ENCODE peak calls at places on chromosomes 6 and 20, in four cellular contexts. One of them, this sample, is unnamed.

GRCh38 chr6:145483191-145483996 is 251.9 kb downstream of the EPM2A start:
- DNase-seq in lower leg skin: no peak
- DNase-seq in RWPE1: peak
- DNase-seq in ACHN: no peak
- DNase-seq in this sample: no peak

GRCh38 chr6:113763883-113764282 is 93.3 kb upstream of the MARCKS start:
- DNase-seq in lower leg skin: no peak
- DNase-seq in RWPE1: peak
- DNase-seq in ACHN: no peak
- DNase-seq in this sample: peak

GRCh38 chr20:32252189-32252588 is 25.3 kb upstream of the KIF3B start:
- DNase-seq in lower leg skin: no peak
- DNase-seq in RWPE1: no peak
- DNase-seq in ACHN: no peak
- DNase-seq in this sample: no peak

GRCh38 chr20:36391955-36392354 is 85.8 kb downstream of the DLGAP4 start:
- DNase-seq in lower leg skin: no peak
- DNase-seq in RWPE1: no peak
- DNase-seq in ACHN: no peak
- DNase-seq in this sample: no peak

GRCh38 chr6:142474446-142475289 is 172.9 kb downstream of the ADGRG6 start:
- DNase-seq in lower leg skin: no peak
- DNase-seq in RWPE1: peak
- DNase-seq in ACHN: peak
- DNase-seq in this sample: peak

GRCh38 chr6:157647261-157647915 is 175.7 kb upstream of the SNX9 start:
- DNase-seq in lower leg skin: no peak
- DNase-seq in RWPE1: no peak
- DNase-seq in ACHN: no peak
- DNase-seq in this sample: no peak

GRCh38 chr6:12138377-12138776 is 126.3 kb downstream of the HIVEP1 start:
- DNase-seq in lower leg skin: no peak
- DNase-seq in RWPE1: no peak
- DNase-seq in ACHN: no peak
- DNase-seq in this sample: no peak

GRCh38 chr6:14489445-14489844 is 371.9 kb downstream of the CD83 start:
- DNase-seq in lower leg skin: no peak
- DNase-seq in RWPE1: no peak
- DNase-seq in ACHN: no peak
- DNase-seq in this sample: no peak

GRCh38 chr20:10978713-10979112 is 304.9 kb upstream of the JAG1 start:
- DNase-seq in lower leg skin: no peak
- DNase-seq in RWPE1: no peak
- DNase-seq in ACHN: no peak
- DNase-seq in this sample: no peak

GRCh38 chr6:104771258-104771832 is 88.4 kb downstream of the HACE1 start:
- DNase-seq in lower leg skin: no peak
- DNase-seq in RWPE1: peak
- DNase-seq in ACHN: peak
- DNase-seq in this sample: no peak

GRCh38 chr6:160139420-160139851 is 17.8 kb downstream of the SLC22A1 start:
- DNase-seq in lower leg skin: peak
- DNase-seq in RWPE1: peak
- DNase-seq in ACHN: peak
- DNase-seq in this sample: peak

GRCh38 chr20:4710106-4710475 is 11.6 kb upstream of the PRND start:
- DNase-seq in lower leg skin: no peak
- DNase-seq in RWPE1: no peak
- DNase-seq in ACHN: no peak
- DNase-seq in this sample: no peak

GRCh38 chr6:33205172-33206026 is 944 bp downstream of the HSD17B8 start:
- DNase-seq in lower leg skin: peak
- DNase-seq in RWPE1: peak
- DNase-seq in ACHN: peak
- DNase-seq in this sample: no peak

GRCh38 chr6:84764332-84765049 is at the start of gene TBX18:
- DNase-seq in lower leg skin: peak
- DNase-seq in RWPE1: peak
- DNase-seq in ACHN: peak
- DNase-seq in this sample: peak

GRCh38 chr6:167296902-167297301 is 5.8 kb downstream of the UNC93A start:
- DNase-seq in lower leg skin: peak
- DNase-seq in RWPE1: no peak
- DNase-seq in ACHN: no peak
- DNase-seq in this sample: no peak

GRCh38 chr6:84798257-84798656 is 33.9 kb upstream of the TBX18 start:
- DNase-seq in lower leg skin: no peak
- DNase-seq in RWPE1: no peak
- DNase-seq in ACHN: no peak
- DNase-seq in this sample: no peak

GRCh38 chr6:35038076-35038475 is 103.1 kb downstream of the TCP11 start:
- DNase-seq in lower leg skin: peak
- DNase-seq in RWPE1: no peak
- DNase-seq in ACHN: no peak
- DNase-seq in this sample: no peak

GRCh38 chr6:127811939-127812338 is 88.9 kb downstream of the THEMIS start:
- DNase-seq in lower leg skin: no peak
- DNase-seq in RWPE1: no peak
- DNase-seq in ACHN: no peak
- DNase-seq in this sample: no peak

GRCh38 chr20:5797843-5798462 is 47.8 kb downstream of the SHLD1 start:
- DNase-seq in lower leg skin: peak
- DNase-seq in RWPE1: no peak
- DNase-seq in ACHN: peak
- DNase-seq in this sample: no peak

GRCh38 chr6:107532707-107533106 is 42.8 kb downstream of the SOBP start:
- DNase-seq in lower leg skin: no peak
- DNase-seq in RWPE1: no peak
- DNase-seq in ACHN: no peak
- DNase-seq in this sample: no peak